ENCODE peak calls at places on chromosomes 4 and X, in seven cellular contexts. S, D, Q, T, Z, Y and K are unnamed samples. For H3K4me1, the result is how much of the 10 kb centered on the place peaks cover.

GRCh38 chrX:139738581-139738980 is 30.6 kb upstream of the MCF2 start:
- DNase-seq in D (no peak), T (no peak), Y (no peak), S (no peak), Z (no peak), Q (no peak), K (no peak)

GRCh38 chr4:152479428-152480026 is 56.4 kb downstream of the FBXW7 start:
- DNase-seq in Y (no peak), Z (no peak), D (no peak), S (no peak), Q (no peak), T (no peak), K (no peak)

GRCh38 chr4:40311811-40312346 is 23.3 kb upstream of the CHRNA9 start:
- DNase-seq in Z (no peak), Y (no peak), Q (no peak), D (no peak), T (peak), S (no peak), K (no peak)

GRCh38 chr4:85842540-85842939 is 367.6 kb downstream of the ARHGAP24 start:
- DNase-seq in D (no peak), T (peak), Y (no peak), Q (no peak), Z (no peak), S (no peak), K (peak)

GRCh38 chr4:183360161-183360919 is 38.1 kb upstream of the CLDN24 start:
- DNase-seq in Y (no peak), S (no peak), D (peak), Q (no peak), Z (no peak), T (no peak), K (no peak)

GRCh38 chr4:12409507-12410190 is 981.0 kb upstream of the HS3ST1 start:
- DNase-seq in Q (no peak), S (no peak), Y (no peak), T (no peak), D (no peak), Z (no peak), K (no peak)

GRCh38 chrX:39361736-39362135 is 560.5 kb downstream of the MID1IP1 start:
- DNase-seq in D (no peak), Z (no peak), Y (no peak), Q (no peak), S (no peak), T (no peak), K (no peak)

GRCh38 chr4:40888916-40889315 is 139.2 kb downstream of the NSUN7 start:
- DNase-seq in S (no peak), Z (no peak), Q (no peak), D (no peak), Y (no peak), T (no peak), K (no peak)

GRCh38 chrX:109270580-109271484 is 211.1 kb downstream of the GUCY2F start:
- DNase-seq in Q (no peak), D (peak), S (no peak), Y (no peak), Z (no peak), T (no peak), K (no peak)

GRCh38 chrX:67780694-67781109 is 236.9 kb downstream of the AR start:
- DNase-seq in Z (peak), D (peak), Q (no peak), Y (peak), T (peak), S (no peak), K (peak)

GRCh38 chrX:22300130-22300529 is 27.4 kb downstream of the CBLL2 start:
- DNase-seq in D (no peak), Z (no peak), Q (no peak), T (peak), Y (no peak), S (no peak), K (no peak)

GRCh38 chrX:1535241-1536041 is 1.5 kb downstream of the P2RY8 start:
- DNase-seq in T (peak), Z (no peak), Q (peak), D (peak), S (peak), Y (no peak), K (peak)

GRCh38 chr4:154348657-154349056 is 142.9 kb downstream of the DCHS2 start:
- DNase-seq in T (no peak), Q (no peak), D (no peak), S (no peak), Y (no peak), Z (no peak), K (no peak)
- TF ChIP-seq CTCF in T (no peak), Q (no peak), D (no peak), S (no peak), Y (no peak), Z (no peak), K (no peak)

GRCh38 chr4:112751447-112751846 is 114.5 kb downstream of the LARP7 start:
- DNase-seq in S (no peak), Z (no peak), T (no peak), Q (no peak), Y (no peak), D (no peak), K (no peak)

GRCh38 chr4:112752510-112752909 is 115.6 kb downstream of the LARP7 start:
- DNase-seq in Q (no peak), T (no peak), Y (no peak), Z (no peak), S (no peak), D (no peak), K (no peak)

GRCh38 chr4:112748352-112748900 is 111.5 kb downstream of the LARP7 start:
- DNase-seq in D (no peak), Q (no peak), T (no peak), Y (no peak), S (no peak), Z (no peak), K (no peak)

GRCh38 chr4:112752061-112752460 is 115.1 kb downstream of the LARP7 start:
- DNase-seq in Q (no peak), S (no peak), D (no peak), Y (no peak), Z (no peak), T (no peak), K (no peak)

GRCh38 chr4:112747035-112747434 is 110.1 kb downstream of the LARP7 start:
- DNase-seq in S (no peak), Y (no peak), Q (no peak), Z (no peak), D (no peak), T (no peak), K (no peak)
- H3K4me3 ChIP-seq in S (no peak), Y (no peak), Q (no peak), Z (no peak), D (no peak), T (no peak), K (no peak)

GRCh38 chr4:103075435-103075893 is 1.1 kb downstream of the SLC9B2 start:
- DNase-seq in Q (no peak), S (no peak), Y (no peak), D (no peak), Z (no peak), T (no peak), K (no peak)
- H3K4me1 ChIP-seq in Q (under half), S (under half), Y (under half), D (under half), Z (under half), T (under half), K (under half)

GRCh38 chrX:40521868-40522450 is 58.8 kb upstream of the ATP6AP2 start:
- DNase-seq in T (no peak), Q (no peak), S (no peak), Y (peak), D (no peak), Z (peak), K (no peak)

GRCh38 chrX:40526412-40526811 is 54.4 kb upstream of the ATP6AP2 start:
- DNase-seq in D (no peak), Z (no peak), S (no peak), Y (no peak), Q (no peak), T (no peak), K (no peak)

GRCh38 chrX:40523852-40524251 is 56.9 kb upstream of the ATP6AP2 start:
- DNase-seq in T (no peak), D (no peak), Z (no peak), S (no peak), Q (no peak), Y (no peak), K (no peak)

GRCh38 chrX:40527543-40527942 is 53.2 kb upstream of the ATP6AP2 start:
- DNase-seq in Z (no peak), T (no peak), Y (no peak), S (no peak), Q (no peak), D (no peak), K (no peak)

DNA sequence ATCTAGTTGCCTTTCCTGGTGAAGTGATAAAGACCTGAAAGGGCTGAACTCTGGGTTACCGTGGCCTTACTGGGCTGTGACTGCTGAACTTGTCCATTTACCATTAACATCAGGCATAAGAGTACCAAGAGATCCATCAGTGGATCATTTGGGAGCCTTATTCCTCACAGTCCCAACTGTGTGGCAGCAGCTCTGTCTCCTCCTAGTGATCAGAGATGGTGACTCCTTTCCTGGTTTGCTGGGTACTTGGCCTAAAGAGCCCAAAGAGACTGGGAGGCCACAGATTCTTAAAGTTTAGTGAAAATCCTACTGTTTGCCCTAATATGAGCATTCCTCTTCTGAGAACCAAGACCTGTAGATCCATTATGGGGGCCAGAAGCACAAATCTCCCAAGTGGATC is 56.3 kb upstream of the ATP6AP2 start:
- DNase-seq in S (no peak), D (no peak), Q (no peak), T (no peak), Z (no peak), Y (no peak), K (no peak)
- TF ChIP-seq CTCF in S (no peak), D (no peak), Q (no peak), T (no peak), Z (no peak), Y (no peak), K (no peak)